ENCODE peak calls at places on chromosomes 5 and 9, in eight cellular contexts. M is fibroblast of the aortic adventitia, L is fibroblast of pulmonary artery, U is right lobe of liver, P is Peyer's patch, H is GM12865, G is H9, C is D721Med. F is an unnamed sample.

GRCh38 chr5:415928-416635 is 26.9 kb upstream of the EXOC3 start:
- DNase-seq in M (no peak), L (no peak), U (no peak), P (no peak), H (no peak), G (no peak), C (no peak), F (no peak)

GRCh38 chr5:59036274-59036961 is 453.5 kb downstream of the RAB3C start:
- DNase-seq in M (peak; percentile 96), L (peak; percentile 96), U (no peak), P (no peak), H (no peak), G (no peak), C (no peak), F (peak; percentile 80)

GRCh38 chr5:8961956-8962355 is 583.9 kb downstream of the SEMA5A start:
- DNase-seq in M (peak; percentile 60), L (peak; percentile 16), U (no peak), P (no peak), H (no peak), G (no peak), C (no peak), F (no peak)

GRCh38 chr5:97182571-97183099 is 412 bp downstream of the RIOK2 start:
- DNase-seq in M (peak; percentile 33), L (peak; percentile 10), U (no peak), P (no peak), H (peak; percentile 10), G (no peak), C (no peak), F (no peak)

GRCh38 chr5:102090770-102091169 is 205.3 kb downstream of the SLCO4C1 start:
- DNase-seq in M (peak; percentile 1), L (no peak), U (no peak), P (no peak), H (peak; percentile 39), G (no peak), C (no peak), F (peak; percentile 22)

GRCh38 chr9:124725068-124725452 is 46.1 kb downstream of the NR6A1 start:
- DNase-seq in M (no peak), L (no peak), U (no peak), P (no peak), H (no peak), G (no peak), C (no peak), F (no peak)

GRCh38 chr5:96648023-96648422 is 14.2 kb upstream of the CAST start:
- DNase-seq in M (no peak), L (no peak), U (no peak), P (no peak), H (peak; percentile 52), G (no peak), C (no peak), F (no peak)

GRCh38 chr5:82886911-82887310 is 190.3 kb downstream of the TMEM167A start:
- DNase-seq in M (peak; percentile 34), L (no peak), U (no peak), P (no peak), H (no peak), G (no peak), C (no peak), F (no peak)

GRCh38 chr9:86413966-86414880 is 60.0 kb upstream of the TUT7 start:
- DNase-seq in M (peak; percentile 71), L (peak; percentile 67), U (no peak), P (no peak), H (peak; percentile 18), G (no peak), C (no peak), F (no peak)

GRCh38 chr5:146313027-146313426 is 25.6 kb upstream of the POU4F3 start:
- DNase-seq in M (no peak), L (no peak), U (no peak), P (no peak), H (peak; percentile 25), G (no peak), C (no peak), F (peak; percentile 6)

GRCh38 chr9:14296462-14296861 is 17.5 kb downstream of the NFIB start:
- DNase-seq in M (no peak), L (no peak), U (peak; percentile 71), P (no peak), H (no peak), G (no peak), C (no peak), F (no peak)

GRCh38 chr9:109252291-109252690 is 68.6 kb downstream of the EPB41L4B start:
- DNase-seq in M (no peak), L (no peak), U (no peak), P (no peak), H (no peak), G (no peak), C (no peak), F (no peak)

GRCh38 chr9:125694478-125694877 is 12.5 kb downstream of the MAPKAP1 start:
- DNase-seq in M (no peak), L (peak; percentile 58), U (no peak), P (no peak), H (no peak), G (no peak), C (no peak), F (no peak)

GRCh38 chr9:110429453-110429852 is 91.8 kb upstream of the TXNDC8 start:
- DNase-seq in M (no peak), L (no peak), U (no peak), P (no peak), H (no peak), G (no peak), C (no peak), F (no peak)

GRCh38 chr9:110432253-110432652 is 94.6 kb upstream of the TXNDC8 start:
- DNase-seq in M (peak; percentile 88), L (peak; percentile 75), U (no peak), P (no peak), H (no peak), G (no peak), C (no peak), F (no peak)

GRCh38 chr9:110426052-110426709 is 88.5 kb upstream of the TXNDC8 start:
- DNase-seq in M (peak; percentile 60), L (peak; percentile 55), U (no peak), P (no peak), H (no peak), G (no peak), C (no peak), F (no peak)

DNA sequence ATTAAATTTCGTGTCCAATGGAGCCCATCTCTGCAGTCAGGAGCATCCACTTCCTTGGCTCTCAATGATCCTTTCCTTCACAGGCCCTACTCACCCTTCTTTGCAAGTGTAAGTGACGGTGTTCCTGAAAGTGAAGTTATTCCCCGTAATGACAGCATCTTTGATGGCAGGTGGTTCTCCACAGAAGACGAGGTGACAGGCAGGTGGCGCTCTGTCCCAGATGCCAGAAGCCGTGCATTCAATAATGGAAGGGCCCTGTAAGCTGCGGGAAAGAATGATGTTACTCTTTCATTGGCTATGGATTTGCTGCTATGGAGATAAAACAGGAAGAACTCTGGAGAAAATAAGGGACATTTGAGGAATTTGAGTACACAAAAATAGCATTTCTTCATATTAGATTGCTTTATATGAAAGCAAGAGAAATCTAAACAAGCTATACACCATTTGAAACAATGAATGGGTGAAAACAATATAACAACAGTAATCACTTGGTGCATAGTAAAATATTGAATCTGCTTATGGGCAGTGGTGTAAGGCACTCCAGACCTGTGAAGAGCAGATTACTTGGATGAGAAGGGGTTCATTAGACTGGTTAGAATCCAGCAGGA is 89.9 kb upstream of the TXNDC8 start:
- DNase-seq in M (peak; percentile 32), L (peak; percentile 62), U (peak; percentile 61), P (no peak), H (peak; percentile 65), G (peak; percentile 77), C (no peak), F (peak; percentile 57)
- TF ChIP-seq CTCF in M (peak; percentile 53), L (peak; percentile 66), U (peak; percentile 68), P (peak; percentile 49), H (peak; percentile 65), G (peak; percentile 84), C (peak; percentile 90), F (peak; percentile 30)

GRCh38 chr5:155594270-155594669 is 580.7 kb downstream of the KIF4B start:
- DNase-seq in M (no peak), L (no peak), U (no peak), P (no peak), H (no peak), G (no peak), C (no peak), F (no peak)
- TF ChIP-seq CTCF in M (no peak), L (no peak), U (peak; percentile 13), P (no peak), H (no peak), G (peak; percentile 62), C (no peak), F (no peak)

GRCh38 chr9:136515276-136515675 is 30.6 kb downstream of the NOTCH1 start:
- DNase-seq in M (no peak), L (no peak), U (no peak), P (no peak), H (no peak), G (no peak), C (no peak), F (no peak)
- TF ChIP-seq CTCF in M (no peak), L (no peak), U (no peak), P (no peak), H (no peak), G (no peak), C (no peak), F (no peak)

GRCh38 chr5:115626444-115626823 is 598 bp upstream of the TMED7 start:
- DNase-seq in M (peak; percentile 65), L (no peak), U (no peak), P (no peak), H (no peak), G (no peak), C (no peak), F (no peak)

GRCh38 chr5:115627295-115627825 is 1.5 kb upstream of the TMED7 start:
- DNase-seq in M (no peak), L (no peak), U (no peak), P (no peak), H (no peak), G (no peak), C (no peak), F (no peak)

GRCh38 chr5:115624994-115625393 is 842 bp downstream of the TMED7 start:
- DNase-seq in M (no peak), L (peak; percentile 8), U (no peak), P (no peak), H (no peak), G (no peak), C (no peak), F (no peak)

GRCh38 chr5:115623632-115624031 is 2.2 kb downstream of the TMED7 start:
- DNase-seq in M (no peak), L (no peak), U (no peak), P (no peak), H (no peak), G (no peak), C (no peak), F (no peak)

DNA sequence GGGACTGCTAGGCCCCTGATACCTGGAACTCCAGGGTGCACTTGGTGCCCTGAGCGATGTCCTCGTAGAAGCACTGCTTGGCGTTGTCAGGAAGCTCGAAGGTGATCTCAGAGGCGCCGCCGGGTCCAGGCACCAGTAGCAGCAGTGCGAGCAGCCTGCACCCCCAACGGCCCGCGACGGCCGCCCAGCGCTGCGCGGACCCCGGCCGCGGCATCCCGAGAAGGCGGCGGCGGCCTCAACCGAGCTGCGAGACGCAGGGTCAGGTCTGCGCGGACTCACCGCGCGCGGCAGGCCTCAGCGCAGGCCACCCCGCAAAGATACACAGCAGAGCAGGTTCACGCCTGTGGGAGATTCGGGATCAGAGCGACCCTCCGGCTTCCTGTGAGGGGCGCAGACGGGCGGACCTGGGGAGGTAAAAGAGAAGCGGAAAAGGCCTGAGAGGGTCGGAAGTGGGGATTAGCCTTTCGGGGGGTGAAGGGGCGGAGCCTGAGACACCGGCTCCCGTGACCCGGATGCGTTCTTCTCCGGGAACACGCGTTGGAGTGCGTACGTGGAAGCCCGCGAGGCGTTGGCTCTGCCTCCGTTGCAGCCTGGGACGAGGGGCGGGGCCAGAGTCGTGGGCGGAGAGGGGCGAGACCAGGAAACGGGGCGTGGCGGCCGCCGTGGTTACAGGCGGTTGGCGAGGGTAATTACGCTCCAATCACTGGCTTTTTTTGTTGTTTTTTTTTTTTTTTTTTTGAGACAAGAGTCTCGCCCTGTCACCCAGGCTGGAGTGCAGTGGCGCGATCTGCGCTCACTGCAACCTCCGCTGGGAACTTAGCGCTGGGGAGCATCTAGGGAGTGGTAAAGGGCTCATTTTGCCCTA is at the start of gene TMED7:
- DNase-seq in M (peak; percentile 97), L (peak; percentile 98), U (peak; percentile 100), P (peak; percentile 100), H (peak; percentile 99), G (peak; percentile 97), C (peak; percentile 38), F (peak; percentile 100)
- TF ChIP-seq CTCF in M (no peak), L (no peak), U (peak; percentile 14), P (peak; percentile 25), H (no peak), G (no peak), C (no peak), F (no peak)

F was measured in activated CD8-positive, alpha-beta T cell treated with anti-CD3 and anti-CD28 coated beads for 36 hours.